ENCODE peak calls at places on chromosomes 6 and 20, in ten cellular contexts. T is tibial nerve, D is HepG2, L is A549, Z is H1, A is stomach, C is K562, I is GM12878, Y is sigmoid colon, N is transverse colon. Q is an unnamed sample.

GRCh38 chr20:48893374-48893773 is 28.1 kb upstream of the ARFGEF2 start:
- DNase-seq in T (no peak), D (no peak), L (no peak), I (no peak), Y (no peak), N (no peak), A (no peak), Z (no peak), C (no peak), Q (no peak)

GRCh38 chr6:27864906-27865883 is 47.0 kb downstream of the OR2B2 start:
- DNase-seq in N (peak; percentile 67), D (peak; percentile 73), A (peak; percentile 61), L (peak; percentile 78), C (peak; percentile 84), I (peak; percentile 99), Z (peak; percentile 86), Y (peak; percentile 74), T (peak; percentile 67), Q (peak; percentile 31)

GRCh38 chr6:63268574-63268973 is 51.2 kb downstream of the LGSN start:
- DNase-seq in I (no peak), T (no peak), N (no peak), A (no peak), C (no peak), Y (no peak), Z (no peak), D (no peak), L (no peak), Q (no peak)

GRCh38 chr6:167113935-167114910 is 8.7 kb upstream of the CCR6 start:
- DNase-seq in N (peak; percentile 67), C (no peak), T (no peak), D (no peak), L (no peak), I (peak; percentile 93), Y (no peak), Z (no peak), A (no peak), Q (no peak)

GRCh38 chr20:62632575-62632974 is 9.7 kb upstream of the SLCO4A1 start:
- DNase-seq in A (no peak), I (no peak), Z (no peak), N (no peak), L (no peak), C (no peak), T (no peak), Y (no peak), D (no peak), Q (no peak)

GRCh38 chr6:102679844-102680243 is 1286.3 kb downstream of the GRIK2 start:
- DNase-seq in D (peak; percentile 39), T (no peak), L (no peak), Y (no peak), I (no peak), A (no peak), N (no peak), C (no peak), Z (no peak), Q (no peak)

GRCh38 chr20:58877374-58878360 is 25.2 kb downstream of the GNAS start:
- DNase-seq in Z (peak; percentile 62), T (no peak), L (no peak), C (no peak), I (no peak), D (no peak), Y (no peak), N (no peak), A (no peak), Q (no peak)

GRCh38 chr6:43396408-43397149 is 27.1 kb upstream of the ZNF318 start:
- DNase-seq in N (no peak), I (no peak), C (no peak), T (no peak), Y (no peak), Z (no peak), L (no peak), D (no peak), A (peak; percentile 40), Q (no peak)

GRCh38 chr20:35561268-35561667 is 19.4 kb downstream of the ERGIC3 start:
- DNase-seq in Y (no peak), A (no peak), D (peak; percentile 50), L (peak; percentile 27), I (no peak), Z (peak; percentile 66), T (no peak), C (peak; percentile 37), N (peak; percentile 39), Q (no peak)

GRCh38 chr20:58344741-58345140 is 35.2 kb downstream of the RAB22A start:
- DNase-seq in C (no peak), A (no peak), L (no peak), Y (no peak), D (no peak), N (no peak), T (no peak), Z (no peak), I (no peak), Q (no peak)

GRCh38 chr20:6298049-6298448 is 175.2 kb upstream of the FERMT1 start:
- DNase-seq in I (no peak), Y (no peak), L (no peak), C (no peak), Z (no peak), N (no peak), A (no peak), D (no peak), T (no peak), Q (no peak)

GRCh38 chr20:54550776-54551396 is 75.5 kb downstream of the DOK5 start:
- DNase-seq in I (no peak), N (no peak), Z (no peak), D (no peak), T (no peak), C (no peak), Y (no peak), L (no peak), A (no peak), Q (no peak)

GRCh38 chr6:121339639-121340226 is 5.5 kb upstream of the TBC1D32 start:
- DNase-seq in D (no peak), A (no peak), N (no peak), L (no peak), Z (no peak), Y (no peak), T (no peak), C (no peak), I (no peak), Q (no peak)

GRCh38 chr6:158322724-158323560 is 10.7 kb downstream of the TULP4 start:
- DNase-seq in D (peak; percentile 97), N (no peak), L (peak; percentile 14), I (peak; percentile 45), A (no peak), Y (no peak), T (no peak), Z (no peak), C (no peak), Q (no peak)

GRCh38 chr20:36162272-36162966 is 7.9 kb downstream of the EPB41L1 start:
- DNase-seq in A (no peak), C (peak; percentile 75), N (no peak), T (no peak), Z (no peak), L (no peak), Y (no peak), D (no peak), I (no peak), Q (no peak)

GRCh38 chr20:61170521-61170920 is 81.5 kb upstream of the CDH4 start:
- DNase-seq in N (no peak), Z (peak; percentile 71), A (no peak), T (no peak), C (no peak), L (no peak), Y (no peak), I (no peak), D (no peak), Q (no peak)

GRCh38 chr6:41587223-41587879 is 41.2 kb downstream of the FOXP4 start:
- DNase-seq in Z (no peak), A (peak; percentile 73), N (no peak), L (no peak), I (no peak), C (no peak), T (no peak), D (no peak), Y (no peak), Q (no peak)

GRCh38 chr6:23692184-23692583 is 433.8 kb upstream of the NRSN1 start:
- DNase-seq in L (no peak), Y (no peak), T (no peak), N (no peak), D (no peak), A (no peak), Z (no peak), C (no peak), I (no peak), Q (no peak)

GRCh38 chr20:1905009-1905408 is 9.8 kb downstream of the SIRPA start:
- DNase-seq in A (no peak), C (no peak), N (no peak), T (no peak), L (no peak), D (no peak), Z (no peak), Y (no peak), I (no peak), Q (no peak)
- H3K27ac ChIP-seq in A (no peak overlapping the region), C (no peak overlapping the region), N (no peak overlapping the region), T (no peak overlapping the region), L (no peak overlapping the region), D (no peak overlapping the region), Z (no peak overlapping the region), Y (no peak overlapping the region), I (no peak overlapping the region), Q (no peak overlapping the region)

GRCh38 chr20:37897008-37897548 is 5.8 kb upstream of the VSTM2L start:
- DNase-seq in I (no peak), Y (no peak), L (no peak), T (no peak), D (no peak), C (peak; percentile 61), A (no peak), Z (peak; percentile 71), N (no peak), Q (no peak)
- TF ChIP-seq EP300 in I (no peak), Y (no peak), L (no peak), T (no peak), D (no peak), C (no peak), A (no peak), Z (no peak), N (no peak), Q (no peak)

DNA sequence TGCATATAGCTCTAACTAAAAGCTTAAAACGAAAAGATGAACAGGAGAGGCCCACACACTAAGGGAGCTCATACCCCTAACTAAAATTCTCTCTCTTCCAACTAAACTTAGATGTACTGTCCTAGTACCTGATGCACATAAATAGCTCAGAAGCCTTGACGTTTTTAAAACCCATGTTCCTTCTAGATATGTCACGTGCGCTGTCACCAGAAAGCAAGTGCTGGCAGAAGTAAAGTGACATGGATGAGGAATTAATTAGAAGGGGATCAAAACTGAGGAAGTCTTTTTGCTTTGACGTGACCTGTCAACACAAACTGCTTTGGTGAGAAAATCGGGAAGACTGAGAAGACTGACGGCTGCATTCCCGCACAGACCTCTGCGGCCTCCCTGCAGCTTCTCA is 142.5 kb downstream of the ZMYND8 start:
- DNase-seq in N (no peak), C (no peak), D (no peak), T (no peak), Y (no peak), L (no peak), I (no peak), A (no peak), Z (no peak), Q (no peak)
- H3K27ac ChIP-seq in N (no peak overlapping the region), C (no peak overlapping the region), D (no peak overlapping the region), T (no peak overlapping the region), Y (no peak overlapping the region), L (no peak overlapping the region), I (no peak overlapping the region), A (no peak overlapping the region), Z (no peak overlapping the region), Q (no peak overlapping the region)

DNA sequence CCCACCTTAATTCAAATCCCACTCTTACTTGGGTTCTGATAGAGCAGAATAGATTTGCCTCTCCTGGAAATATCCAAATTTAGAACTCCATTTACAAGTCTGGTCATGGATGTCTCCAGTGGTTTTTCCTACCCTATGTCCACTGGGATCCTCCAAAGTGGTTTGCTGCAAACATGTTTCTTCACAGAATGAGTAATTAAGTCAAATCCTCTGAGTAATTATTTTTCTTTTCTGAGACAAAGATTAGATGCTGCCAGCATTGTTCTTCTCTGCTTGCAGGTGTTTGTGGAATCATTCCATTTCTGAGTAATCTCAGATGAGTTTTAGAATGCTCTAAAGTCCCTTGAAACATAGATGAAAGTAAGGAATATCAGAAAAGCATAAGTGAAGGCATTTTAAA is 21.9 kb downstream of the DTD1 start:
- DNase-seq in C (no peak), N (no peak), T (no peak), Y (no peak), A (no peak), Z (no peak), L (no peak), D (no peak), I (no peak), Q (no peak)
- TF ChIP-seq EP300 in C (no peak), N (no peak), T (no peak), Y (no peak), A (no peak), Z (no peak), L (no peak), D (no peak), I (no peak), Q (no peak)

Q was measured in ovary.